ENCODE peak calls at places on chromosomes 11 and 22, in eight cellular contexts. One of them, this sample, is unnamed.

GRCh38 chr11:71101046-71101445 is 151.3 kb downstream of the SHANK2 start:
- DNase-seq in PC-3: no peak
- DNase-seq in thoracic aorta: no peak
- DNase-seq in AG09319: no peak
- DNase-seq in nephron progenitor cell: no peak
- DNase-seq in body of pancreas: no peak
- DNase-seq in endothelial cell: no peak
- DNase-seq in mesothelial cell of epicardium: no peak
- DNase-seq in this sample: no peak

GRCh38 chr11:88175707-88176066 is 444 bp upstream of the RAB38 start:
- DNase-seq in body of pancreas: peak; percentile 12
- DNase-seq in thoracic aorta: no peak
- DNase-seq in mesothelial cell of epicardium: no peak
- DNase-seq in nephron progenitor cell: peak; percentile 2
- DNase-seq in AG09319: no peak
- DNase-seq in endothelial cell: no peak
- DNase-seq in PC-3: no peak
- DNase-seq in this sample: no peak

GRCh38 chr22:41557401-41558240 is 3.2 kb upstream of the CSDC2 start:
- DNase-seq in mesothelial cell of epicardium: no peak
- DNase-seq in AG09319: peak; percentile 75
- DNase-seq in body of pancreas: peak; percentile 61
- DNase-seq in thoracic aorta: peak; percentile 80
- DNase-seq in PC-3: no peak
- DNase-seq in endothelial cell: no peak
- DNase-seq in nephron progenitor cell: no peak
- DNase-seq in this sample: peak; percentile 65

GRCh38 chr11:71580057-71581003 is 2.3 kb downstream of the KRTAP5-11 start:
- DNase-seq in mesothelial cell of epicardium: peak; percentile 51
- DNase-seq in PC-3: peak; percentile 88
- DNase-seq in nephron progenitor cell: peak; percentile 52
- DNase-seq in AG09319: peak; percentile 28
- DNase-seq in body of pancreas: peak; percentile 79
- DNase-seq in thoracic aorta: no peak
- DNase-seq in endothelial cell: peak; percentile 56
- DNase-seq in this sample: peak; percentile 49

GRCh38 chr11:124071622-124071948 is 30.5 kb upstream of the OR10G7 start:
- DNase-seq in thoracic aorta: no peak
- DNase-seq in endothelial cell: no peak
- DNase-seq in mesothelial cell of epicardium: no peak
- DNase-seq in AG09319: no peak
- DNase-seq in body of pancreas: no peak
- DNase-seq in nephron progenitor cell: no peak
- DNase-seq in PC-3: no peak
- DNase-seq in this sample: no peak

GRCh38 chr11:65630215-65630614 is 7.7 kb upstream of the SIPA1 start:
- DNase-seq in AG09319: no peak
- DNase-seq in body of pancreas: no peak
- DNase-seq in nephron progenitor cell: no peak
- DNase-seq in endothelial cell: no peak
- DNase-seq in mesothelial cell of epicardium: no peak
- DNase-seq in PC-3: no peak
- DNase-seq in thoracic aorta: no peak
- DNase-seq in this sample: no peak

GRCh38 chr11:76237914-76238313 is 31.6 kb upstream of the WNT11 start:
- DNase-seq in nephron progenitor cell: no peak
- DNase-seq in thoracic aorta: no peak
- DNase-seq in AG09319: no peak
- DNase-seq in PC-3: peak; percentile 37
- DNase-seq in body of pancreas: no peak
- DNase-seq in endothelial cell: no peak
- DNase-seq in mesothelial cell of epicardium: no peak
- DNase-seq in this sample: no peak

GRCh38 chr22:22155607-22156006 is 89.0 kb upstream of the VPREB1 start:
- DNase-seq in AG09319: no peak
- DNase-seq in PC-3: no peak
- DNase-seq in mesothelial cell of epicardium: no peak
- DNase-seq in nephron progenitor cell: no peak
- DNase-seq in endothelial cell: no peak
- DNase-seq in body of pancreas: no peak
- DNase-seq in thoracic aorta: no peak
- DNase-seq in this sample: no peak

GRCh38 chr11:118198370-118198769 is 21.9 kb upstream of the SCN2B start:
- DNase-seq in nephron progenitor cell: peak; percentile 86
- DNase-seq in mesothelial cell of epicardium: peak; percentile 86
- DNase-seq in PC-3: peak; percentile 78
- DNase-seq in endothelial cell: peak; percentile 81
- DNase-seq in thoracic aorta: peak; percentile 17
- DNase-seq in AG09319: peak; percentile 11
- DNase-seq in body of pancreas: peak; percentile 83
- DNase-seq in this sample: peak; percentile 80

GRCh38 chr11:80929406-80929805 is 1488.6 kb upstream of the TENM4 start:
- DNase-seq in nephron progenitor cell: no peak
- DNase-seq in endothelial cell: no peak
- DNase-seq in body of pancreas: no peak
- DNase-seq in PC-3: no peak
- DNase-seq in mesothelial cell of epicardium: no peak
- DNase-seq in thoracic aorta: no peak
- DNase-seq in AG09319: no peak
- DNase-seq in this sample: no peak

GRCh38 chr11:95585071-95585751 is 204.4 kb downstream of the FAM76B start:
- DNase-seq in PC-3: no peak
- DNase-seq in mesothelial cell of epicardium: no peak
- DNase-seq in nephron progenitor cell: no peak
- DNase-seq in endothelial cell: no peak
- DNase-seq in AG09319: no peak
- DNase-seq in body of pancreas: no peak
- DNase-seq in thoracic aorta: no peak
- DNase-seq in this sample: no peak

GRCh38 chr22:33867118-33867863 is 53.0 kb downstream of the LARGE1 start:
- DNase-seq in endothelial cell: no peak
- DNase-seq in AG09319: peak; percentile 4
- DNase-seq in nephron progenitor cell: no peak
- DNase-seq in mesothelial cell of epicardium: no peak
- DNase-seq in thoracic aorta: no peak
- DNase-seq in PC-3: peak; percentile 22
- DNase-seq in body of pancreas: no peak
- DNase-seq in this sample: no peak

GRCh38 chr11:15367695-15368094 is 253.0 kb downstream of the INSC start:
- DNase-seq in AG09319: no peak
- DNase-seq in thoracic aorta: no peak
- DNase-seq in nephron progenitor cell: no peak
- DNase-seq in PC-3: no peak
- DNase-seq in body of pancreas: no peak
- DNase-seq in endothelial cell: no peak
- DNase-seq in mesothelial cell of epicardium: no peak
- DNase-seq in this sample: no peak

GRCh38 chr22:41862530-41863266 is 29.8 kb downstream of the SREBF2 start:
- DNase-seq in mesothelial cell of epicardium: no peak
- DNase-seq in thoracic aorta: no peak
- DNase-seq in body of pancreas: no peak
- DNase-seq in AG09319: no peak
- DNase-seq in PC-3: no peak
- DNase-seq in endothelial cell: no peak
- DNase-seq in nephron progenitor cell: peak; percentile 7
- DNase-seq in this sample: peak; percentile 75

GRCh38 chr11:69638941-69639681 is 1.8 kb upstream of the CCND1 start:
- DNase-seq in nephron progenitor cell: peak; percentile 95
- DNase-seq in PC-3: peak; percentile 99
- DNase-seq in thoracic aorta: peak; percentile 76
- DNase-seq in body of pancreas: peak; percentile 79
- DNase-seq in mesothelial cell of epicardium: peak; percentile 94
- DNase-seq in endothelial cell: peak; percentile 91
- DNase-seq in AG09319: peak; percentile 91
- DNase-seq in this sample: peak; percentile 69

GRCh38 chr11:122178795-122179194 is 62.8 kb upstream of the BLID start:
- DNase-seq in body of pancreas: no peak
- DNase-seq in AG09319: no peak
- DNase-seq in endothelial cell: no peak
- DNase-seq in thoracic aorta: no peak
- DNase-seq in PC-3: peak; percentile 52
- DNase-seq in nephron progenitor cell: no peak
- DNase-seq in mesothelial cell of epicardium: no peak
- DNase-seq in this sample: no peak

GRCh38 chr11:122181893-122182292 is 65.9 kb upstream of the BLID start:
- DNase-seq in nephron progenitor cell: no peak
- DNase-seq in body of pancreas: no peak
- DNase-seq in thoracic aorta: no peak
- DNase-seq in mesothelial cell of epicardium: no peak
- DNase-seq in AG09319: no peak
- DNase-seq in endothelial cell: no peak
- DNase-seq in PC-3: peak; percentile 52
- DNase-seq in this sample: no peak

GRCh38 chr11:122179966-122180365 is 64.0 kb upstream of the BLID start:
- DNase-seq in nephron progenitor cell: no peak
- DNase-seq in thoracic aorta: no peak
- DNase-seq in body of pancreas: no peak
- DNase-seq in mesothelial cell of epicardium: no peak
- DNase-seq in AG09319: no peak
- DNase-seq in PC-3: no peak
- DNase-seq in endothelial cell: no peak
- DNase-seq in this sample: no peak

GRCh38 chr11:122181372-122181771 is 65.4 kb upstream of the BLID start:
- DNase-seq in mesothelial cell of epicardium: no peak
- DNase-seq in AG09319: no peak
- DNase-seq in endothelial cell: no peak
- DNase-seq in thoracic aorta: no peak
- DNase-seq in nephron progenitor cell: no peak
- DNase-seq in PC-3: no peak
- DNase-seq in body of pancreas: no peak
- DNase-seq in this sample: no peak

GRCh38 chr11:122180435-122180834 is 64.4 kb upstream of the BLID start:
- DNase-seq in body of pancreas: no peak
- DNase-seq in thoracic aorta: peak; percentile 60
- DNase-seq in PC-3: peak; percentile 99
- DNase-seq in nephron progenitor cell: no peak
- DNase-seq in AG09319: peak; percentile 89
- DNase-seq in endothelial cell: no peak
- DNase-seq in mesothelial cell of epicardium: no peak
- DNase-seq in this sample: no peak
- TF ChIP-seq CTCF in body of pancreas: no peak
- TF ChIP-seq CTCF in thoracic aorta: no peak
- TF ChIP-seq CTCF in PC-3: no peak
- TF ChIP-seq CTCF in nephron progenitor cell: no peak
- TF ChIP-seq CTCF in AG09319: no peak
- TF ChIP-seq CTCF in endothelial cell: no peak
- TF ChIP-seq CTCF in mesothelial cell of epicardium: no peak
- TF ChIP-seq CTCF in this sample: no peak

GRCh38 chr11:78620159-78620558 is 45.5 kb upstream of the NARS2 start:
- DNase-seq in nephron progenitor cell: no peak
- DNase-seq in mesothelial cell of epicardium: no peak
- DNase-seq in PC-3: no peak
- DNase-seq in AG09319: no peak
- DNase-seq in endothelial cell: no peak
- DNase-seq in thoracic aorta: no peak
- DNase-seq in body of pancreas: no peak
- DNase-seq in this sample: no peak

GRCh38 chr11:78613053-78613813 is 38.6 kb upstream of the NARS2 start:
- DNase-seq in AG09319: no peak
- DNase-seq in mesothelial cell of epicardium: no peak
- DNase-seq in thoracic aorta: no peak
- DNase-seq in PC-3: no peak
- DNase-seq in body of pancreas: no peak
- DNase-seq in endothelial cell: no peak
- DNase-seq in nephron progenitor cell: no peak
- DNase-seq in this sample: no peak

DNA sequence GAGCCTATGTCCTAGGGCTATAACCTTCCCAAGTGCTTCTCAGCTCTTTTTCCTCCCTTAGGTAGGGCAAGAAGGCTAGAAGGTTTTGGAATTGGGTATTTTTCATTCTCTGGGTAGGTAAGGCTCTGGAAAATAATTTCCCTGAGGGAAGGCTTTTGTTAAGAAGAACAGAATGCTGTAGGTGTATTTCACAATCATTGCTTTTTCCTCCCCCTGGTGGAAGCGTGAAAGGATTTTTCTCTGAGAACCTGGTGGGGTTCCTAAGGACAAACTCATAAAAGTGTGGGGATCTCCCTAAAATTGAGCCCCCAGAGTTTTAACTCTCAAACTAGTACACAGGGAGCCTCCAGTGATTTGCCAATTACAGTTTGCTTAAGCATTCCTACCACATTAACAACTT is 41.1 kb upstream of the NARS2 start:
- DNase-seq in AG09319: no peak
- DNase-seq in body of pancreas: no peak
- DNase-seq in endothelial cell: no peak
- DNase-seq in thoracic aorta: no peak
- DNase-seq in PC-3: peak; percentile 7
- DNase-seq in mesothelial cell of epicardium: no peak
- DNase-seq in nephron progenitor cell: no peak
- DNase-seq in this sample: no peak
- TF ChIP-seq CTCF in AG09319: no peak
- TF ChIP-seq CTCF in body of pancreas: no peak
- TF ChIP-seq CTCF in endothelial cell: no peak
- TF ChIP-seq CTCF in thoracic aorta: no peak
- TF ChIP-seq CTCF in PC-3: peak; percentile 30
- TF ChIP-seq CTCF in mesothelial cell of epicardium: no peak
- TF ChIP-seq CTCF in nephron progenitor cell: no peak
- TF ChIP-seq CTCF in this sample: no peak

GRCh38 chr11:116513894-116514293 is 258.9 kb downstream of the BUD13 start:
- DNase-seq in body of pancreas: peak; percentile 48
- DNase-seq in AG09319: no peak
- DNase-seq in endothelial cell: peak; percentile 66
- DNase-seq in thoracic aorta: no peak
- DNase-seq in PC-3: peak; percentile 63
- DNase-seq in mesothelial cell of epicardium: peak; percentile 28
- DNase-seq in nephron progenitor cell: peak; percentile 53
- DNase-seq in this sample: peak; percentile 47
- TF ChIP-seq CTCF in body of pancreas: peak; percentile 35
- TF ChIP-seq CTCF in AG09319: peak; percentile 22
- TF ChIP-seq CTCF in endothelial cell: peak; percentile 68
- TF ChIP-seq CTCF in thoracic aorta: no peak
- TF ChIP-seq CTCF in PC-3: peak; percentile 45
- TF ChIP-seq CTCF in mesothelial cell of epicardium: peak; percentile 28
- TF ChIP-seq CTCF in nephron progenitor cell: peak; percentile 39
- TF ChIP-seq CTCF in this sample: peak; percentile 33

DNA sequence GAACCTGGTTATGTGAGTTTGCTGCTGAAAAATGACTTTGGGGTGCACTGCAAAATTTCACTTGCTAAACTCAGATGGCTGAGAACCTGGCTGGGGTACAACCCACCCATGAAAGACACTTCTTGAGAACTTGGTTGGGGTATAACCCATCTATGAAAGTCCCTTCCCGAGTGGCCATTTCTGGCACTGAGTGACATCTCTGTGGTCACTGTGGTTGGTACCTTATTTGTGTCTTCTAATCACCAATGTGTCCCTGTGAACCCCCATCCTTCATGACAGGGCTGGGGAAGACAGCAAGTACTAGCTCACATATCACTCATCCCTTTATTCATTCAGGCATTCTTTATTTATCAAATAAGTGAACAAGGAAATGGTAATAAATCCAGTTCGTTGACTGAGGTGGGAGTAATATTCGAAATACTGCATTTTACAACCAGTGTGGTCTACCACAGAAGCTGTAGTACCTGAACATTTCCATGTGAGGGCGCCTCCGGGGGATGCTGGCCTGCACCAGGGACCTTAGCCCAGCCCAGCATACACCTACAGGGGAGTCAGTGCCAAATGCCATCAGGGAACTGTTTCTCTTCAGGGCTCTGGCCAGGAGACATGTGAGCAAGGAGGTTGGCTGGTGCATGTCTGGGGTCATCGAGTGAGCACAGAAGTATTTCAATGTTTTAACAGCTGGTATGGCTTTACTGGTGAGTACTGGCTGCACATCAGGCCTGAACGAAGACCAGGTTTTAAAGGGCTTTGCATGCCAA is 122.1 kb downstream of the CSNK2A3 start:
- DNase-seq in mesothelial cell of epicardium: no peak
- DNase-seq in thoracic aorta: no peak
- DNase-seq in endothelial cell: peak; percentile 58
- DNase-seq in AG09319: no peak
- DNase-seq in nephron progenitor cell: peak; percentile 41
- DNase-seq in body of pancreas: no peak
- DNase-seq in PC-3: peak; percentile 40
- DNase-seq in this sample: peak; percentile 37
- TF ChIP-seq CTCF in mesothelial cell of epicardium: peak; percentile 45
- TF ChIP-seq CTCF in thoracic aorta: no peak
- TF ChIP-seq CTCF in endothelial cell: peak; percentile 74
- TF ChIP-seq CTCF in AG09319: peak; percentile 16
- TF ChIP-seq CTCF in nephron progenitor cell: peak; percentile 46
- TF ChIP-seq CTCF in body of pancreas: no peak
- TF ChIP-seq CTCF in PC-3: peak; percentile 60
- TF ChIP-seq CTCF in this sample: no peak